ENCODE peak calls at places on chromosome 17, in five cellular contexts. O is heart left ventricle, J is hepatic stellate cell, X is GM12864, Y is brain microvascular endothelial cell. F is an unnamed sample.

GRCh38 chr17:57312242-57312641 is 55.9 kb downstream of the MSI2 start:
- DNase-seq in X (no peak), J (no peak), Y (no peak), O (no peak), F (peak)

GRCh38 chr17:48045270-48046001 is 2.7 kb upstream of the NFE2L1 start:
- DNase-seq in O (no peak), Y (no peak), X (no peak), J (no peak), F (no peak)

GRCh38 chr17:35930211-35931065 is at the start of gene RDM1:
- DNase-seq in J (peak), O (peak), X (peak), Y (peak), F (peak)

GRCh38 chr17:6082335-6082734 is 12.2 kb downstream of the WSCD1 start:
- DNase-seq in Y (no peak), O (no peak), X (no peak), J (no peak), F (no peak)

GRCh38 chr17:78669256-78669974 is 92.2 kb upstream of the DNAH17 start:
- DNase-seq in O (no peak), J (no peak), Y (no peak), X (no peak), F (no peak)

GRCh38 chr17:59105852-59106462 is 723 bp downstream of the TRIM37 start:
- DNase-seq in O (peak), Y (peak), J (peak), X (no peak), F (peak)

GRCh38 chr17:62134397-62134796 is 69.3 kb upstream of the MED13 start:
- DNase-seq in Y (no peak), J (no peak), O (no peak), X (no peak), F (no peak)

GRCh38 chr17:72538921-72539352 is 418.1 kb downstream of the SOX9 start:
- DNase-seq in J (no peak), Y (no peak), O (no peak), X (no peak), F (no peak)

GRCh38 chr17:64497565-64498035 is 746 bp upstream of the POLG2 start:
- DNase-seq in O (no peak), Y (no peak), X (no peak), J (no peak), F (no peak)

GRCh38 chr17:62859146-62859545 is 51.0 kb upstream of the MARCHF10 start:
- DNase-seq in O (no peak), J (no peak), Y (no peak), X (no peak), F (no peak)

GRCh38 chr17:12231027-12231682 is 210.5 kb downstream of the MAP2K4 start:
- DNase-seq in J (peak), O (no peak), Y (peak), X (no peak), F (no peak)

GRCh38 chr17:12727076-12727750 is 61.5 kb downstream of the MYOCD start:
- DNase-seq in X (no peak), J (peak), O (no peak), Y (peak), F (no peak)

GRCh38 chr17:37019117-37019744 is 70.5 kb downstream of the AATF start:
- DNase-seq in J (no peak), O (no peak), Y (no peak), X (no peak), F (no peak)

GRCh38 chr17:8818654-8819330 is 19.6 kb upstream of the MFSD6L start:
- DNase-seq in O (no peak), X (no peak), Y (no peak), J (no peak), F (no peak)

GRCh38 chr17:7439462-7440112 is at the start of gene FGF11:
- DNase-seq in J (no peak), X (no peak), O (peak), Y (no peak), F (no peak)

GRCh38 chr17:81342062-81342699 is 47.1 kb upstream of the SLC38A10 start:
- DNase-seq in O (peak), J (no peak), Y (no peak), X (no peak), F (no peak)

GRCh38 chr17:77459018-77459755 is 318.4 kb downstream of the SEC14L1 start:
- DNase-seq in J (no peak), Y (no peak), X (no peak), O (peak), F (no peak)

GRCh38 chr17:74686761-74687160 is 26.0 kb downstream of the CD300LF start:
- DNase-seq in J (no peak), O (no peak), X (no peak), Y (no peak), F (peak)

GRCh38 chr17:51869387-51869786 is 289.1 kb downstream of the CA10 start:
- DNase-seq in X (no peak), O (no peak), Y (no peak), J (no peak), F (no peak)

GRCh38 chr17:2580156-2580555 is 13.3 kb upstream of the PAFAH1B1 start:
- DNase-seq in O (no peak), J (no peak), Y (no peak), X (no peak), F (no peak)

GRCh38 chr17:80284631-80285030 is 24.0 kb downstream of the RNF213 start:
- DNase-seq in Y (no peak), J (no peak), X (no peak), O (no peak), F (peak)

GRCh38 chr17:55053855-55054254 is 85.3 kb downstream of the STXBP4 start:
- DNase-seq in X (no peak), J (no peak), Y (no peak), O (no peak), F (no peak)

GRCh38 chr17:63919311-63919723 is 678 bp upstream of the GH1 start:
- DNase-seq in X (peak), J (peak), Y (peak), O (peak), F (peak)

GRCh38 chr17:35243459-35244204 is 760 bp downstream of the SLFN5 start:
- DNase-seq in X (no peak), Y (peak), J (peak), O (peak), F (no peak)

GRCh38 chr17:80109713-80110446 is 8.5 kb downstream of the GAA start:
- DNase-seq in X (no peak), Y (no peak), J (no peak), O (no peak), F (no peak)

GRCh38 chr17:35865412-35866355 is 3.0 kb downstream of the HEATR9 start:
- DNase-seq in O (no peak), J (no peak), X (no peak), Y (no peak), F (no peak)

GRCh38 chr17:3804503-3804931 is 3.5 kb upstream of the ITGAE start:
- DNase-seq in J (no peak), Y (peak), O (no peak), X (peak), F (no peak)

GRCh38 chr17:59167571-59168001 is 12.0 kb downstream of the PRR11 start:
- DNase-seq in O (no peak), Y (peak), X (no peak), J (no peak), F (no peak)

GRCh38 chr17:38912221-38912813 is 13.1 kb upstream of the LASP1NB start:
- DNase-seq in X (no peak), Y (no peak), O (peak), J (peak), F (no peak)

GRCh38 chr17:42005128-42005527 is 12.1 kb downstream of the DNAJC7 start:
- DNase-seq in J (no peak), X (no peak), O (no peak), Y (no peak), F (no peak)

GRCh38 chr17:33939959-33940358 is 315.1 kb upstream of the CCL2 start:
- DNase-seq in X (no peak), O (no peak), J (no peak), Y (no peak), F (no peak)

F was measured in HL-60.